ENCODE peak calls at places on chromosomes 7 and 10, in ten cellular contexts. One of them, this sample, is unnamed.

GRCh38 chr7:40586197-40586596 is 451.4 kb downstream of the SUGCT start:
- DNase-seq in CD8-positive, alpha-beta T cell: no peak
- DNase-seq in body of pancreas: no peak
- DNase-seq in DMS153: no peak
- DNase-seq in RPMI7951: peak
- DNase-seq in sciatic nerve: no peak
- DNase-seq in MCF 10A: no peak
- DNase-seq in midbrain: no peak
- DNase-seq in bronchial epithelial cell: peak
- DNase-seq in CD4-positive, alpha-beta T cell: no peak
- DNase-seq in this sample: no peak

GRCh38 chr10:33163941-33164824 is 170.3 kb downstream of the NRP1 start:
- DNase-seq in CD8-positive, alpha-beta T cell: no peak
- DNase-seq in body of pancreas: no peak
- DNase-seq in DMS153: peak
- DNase-seq in RPMI7951: peak
- DNase-seq in sciatic nerve: no peak
- DNase-seq in MCF 10A: no peak
- DNase-seq in midbrain: no peak
- DNase-seq in bronchial epithelial cell: peak
- DNase-seq in CD4-positive, alpha-beta T cell: no peak
- DNase-seq in this sample: no peak

GRCh38 chr10:2949948-2950354 is 117.4 kb upstream of the PFKP start:
- DNase-seq in CD8-positive, alpha-beta T cell: no peak
- DNase-seq in body of pancreas: no peak
- DNase-seq in DMS153: no peak
- DNase-seq in RPMI7951: peak
- DNase-seq in sciatic nerve: no peak
- DNase-seq in MCF 10A: peak
- DNase-seq in midbrain: no peak
- DNase-seq in bronchial epithelial cell: peak
- DNase-seq in CD4-positive, alpha-beta T cell: no peak
- DNase-seq in this sample: no peak

GRCh38 chr10:69088801-69089501 is 1.0 kb downstream of the SRGN start:
- DNase-seq in CD8-positive, alpha-beta T cell: no peak
- DNase-seq in body of pancreas: no peak
- DNase-seq in DMS153: no peak
- DNase-seq in RPMI7951: peak
- DNase-seq in sciatic nerve: no peak
- DNase-seq in MCF 10A: peak
- DNase-seq in midbrain: no peak
- DNase-seq in bronchial epithelial cell: no peak
- DNase-seq in CD4-positive, alpha-beta T cell: no peak
- DNase-seq in this sample: peak

GRCh38 chr7:47940482-47941001 is 7.7 kb downstream of the PKD1L1 start:
- DNase-seq in CD8-positive, alpha-beta T cell: no peak
- DNase-seq in body of pancreas: no peak
- DNase-seq in DMS153: no peak
- DNase-seq in RPMI7951: peak
- DNase-seq in sciatic nerve: no peak
- DNase-seq in MCF 10A: no peak
- DNase-seq in midbrain: no peak
- DNase-seq in bronchial epithelial cell: no peak
- DNase-seq in CD4-positive, alpha-beta T cell: no peak
- DNase-seq in this sample: no peak

GRCh38 chr7:17289074-17289665 is 9.3 kb upstream of the AHR start:
- DNase-seq in CD8-positive, alpha-beta T cell: no peak
- DNase-seq in body of pancreas: peak
- DNase-seq in DMS153: no peak
- DNase-seq in RPMI7951: peak
- DNase-seq in sciatic nerve: no peak
- DNase-seq in MCF 10A: peak
- DNase-seq in midbrain: no peak
- DNase-seq in bronchial epithelial cell: no peak
- DNase-seq in CD4-positive, alpha-beta T cell: no peak
- DNase-seq in this sample: no peak

GRCh38 chr10:6114758-6115410 is 26.1 kb downstream of the RBM17 start:
- DNase-seq in CD8-positive, alpha-beta T cell: no peak
- DNase-seq in body of pancreas: peak
- DNase-seq in DMS153: no peak
- DNase-seq in RPMI7951: peak
- DNase-seq in sciatic nerve: no peak
- DNase-seq in MCF 10A: peak
- DNase-seq in midbrain: peak
- DNase-seq in bronchial epithelial cell: peak
- DNase-seq in CD4-positive, alpha-beta T cell: no peak
- DNase-seq in this sample: no peak

GRCh38 chr7:128835790-128836641 is 5.8 kb downstream of the FLNC start:
- DNase-seq in CD8-positive, alpha-beta T cell: no peak
- DNase-seq in body of pancreas: no peak
- DNase-seq in DMS153: no peak
- DNase-seq in RPMI7951: no peak
- DNase-seq in sciatic nerve: no peak
- DNase-seq in MCF 10A: no peak
- DNase-seq in midbrain: peak
- DNase-seq in bronchial epithelial cell: no peak
- DNase-seq in CD4-positive, alpha-beta T cell: no peak
- DNase-seq in this sample: no peak

GRCh38 chr10:24349379-24350110 is 140.6 kb downstream of the KIAA1217 start:
- DNase-seq in CD8-positive, alpha-beta T cell: no peak
- DNase-seq in body of pancreas: no peak
- DNase-seq in DMS153: no peak
- DNase-seq in RPMI7951: peak
- DNase-seq in sciatic nerve: no peak
- DNase-seq in MCF 10A: peak
- DNase-seq in midbrain: no peak
- DNase-seq in bronchial epithelial cell: peak
- DNase-seq in CD4-positive, alpha-beta T cell: no peak
- DNase-seq in this sample: no peak

GRCh38 chr7:18610331-18610948 is 114.9 kb downstream of the HDAC9 start:
- DNase-seq in CD8-positive, alpha-beta T cell: no peak
- DNase-seq in body of pancreas: no peak
- DNase-seq in DMS153: peak
- DNase-seq in RPMI7951: peak
- DNase-seq in sciatic nerve: no peak
- DNase-seq in MCF 10A: peak
- DNase-seq in midbrain: no peak
- DNase-seq in bronchial epithelial cell: peak
- DNase-seq in CD4-positive, alpha-beta T cell: no peak
- DNase-seq in this sample: no peak

GRCh38 chr7:23404546-23405239 is 65.6 kb downstream of the IGF2BP3 start:
- DNase-seq in CD8-positive, alpha-beta T cell: no peak
- DNase-seq in body of pancreas: no peak
- DNase-seq in DMS153: no peak
- DNase-seq in RPMI7951: no peak
- DNase-seq in sciatic nerve: no peak
- DNase-seq in MCF 10A: no peak
- DNase-seq in midbrain: peak
- DNase-seq in bronchial epithelial cell: no peak
- DNase-seq in CD4-positive, alpha-beta T cell: no peak
- DNase-seq in this sample: no peak

GRCh38 chr10:110020265-110020664 is 12.5 kb downstream of the ADD3 start:
- DNase-seq in CD8-positive, alpha-beta T cell: no peak
- DNase-seq in body of pancreas: no peak
- DNase-seq in DMS153: no peak
- DNase-seq in RPMI7951: peak
- DNase-seq in sciatic nerve: no peak
- DNase-seq in MCF 10A: no peak
- DNase-seq in midbrain: no peak
- DNase-seq in bronchial epithelial cell: no peak
- DNase-seq in CD4-positive, alpha-beta T cell: no peak
- DNase-seq in this sample: no peak

GRCh38 chr7:150842018-150842417 is 10.3 kb upstream of the AOC1 start:
- DNase-seq in CD8-positive, alpha-beta T cell: no peak
- DNase-seq in body of pancreas: no peak
- DNase-seq in DMS153: no peak
- DNase-seq in RPMI7951: no peak
- DNase-seq in sciatic nerve: no peak
- DNase-seq in MCF 10A: no peak
- DNase-seq in midbrain: no peak
- DNase-seq in bronchial epithelial cell: no peak
- DNase-seq in CD4-positive, alpha-beta T cell: no peak
- DNase-seq in this sample: no peak

This sample was measured in T-cell.